ENCODE peak calls at places on chromosomes 2 and 18, in five cellular contexts. G is uterus; H is activated CD8-positive, alpha-beta T cell treated with anti-CD3 and anti-CD28 coated beads for 36 hours; X is endothelial cell of umbilical vein; N is lung. D is an unnamed sample.

GRCh38 chr2:238155051-238155760 is 3.6 kb upstream of the ERFE start:
- DNase-seq in G (no peak), H (no peak), X (no peak), N (no peak), D (peak)

GRCh38 chr2:119156105-119156890 is 2.3 kb downstream of the C1QL2 start:
- DNase-seq in X (no peak), N (no peak), G (no peak), H (no peak), D (no peak)

GRCh38 chr18:52312321-52312720 is 27.7 kb upstream of the DCC start:
- DNase-seq in H (no peak), N (no peak), X (no peak), G (no peak), D (no peak)

GRCh38 chr2:209911486-209911885 is 91.0 kb upstream of the RPE start:
- DNase-seq in G (no peak), H (no peak), X (no peak), N (no peak), D (no peak)

GRCh38 chr18:69455120-69455519 is 54.4 kb downstream of the DOK6 start:
- DNase-seq in H (no peak), N (no peak), X (no peak), G (no peak), D (no peak)

GRCh38 chr2:172436889-172437288 is 9.5 kb downstream of the ITGA6 start:
- DNase-seq in N (no peak), H (no peak), G (no peak), X (no peak), D (no peak)

GRCh38 chr2:70775148-70775547 is 7.1 kb upstream of the ADD2 start:
- DNase-seq in X (no peak), H (no peak), N (no peak), G (no peak), D (no peak)

GRCh38 chr2:85790499-85790898 is 36.7 kb downstream of the ATOH8 start:
- DNase-seq in X (no peak), N (no peak), G (no peak), H (no peak), D (no peak)

GRCh38 chr2:142300517-142300916 is 169.7 kb upstream of the LRP1B start:
- DNase-seq in N (no peak), X (no peak), H (no peak), G (no peak), D (no peak)

GRCh38 chr2:214740867-214741266 is 68.6 kb downstream of the BARD1 start:
- DNase-seq in N (no peak), X (no peak), H (no peak), G (no peak), D (no peak)

GRCh38 chr2:113227698-113228097 is 51.0 kb downstream of the PAX8 start:
- DNase-seq in H (no peak), G (no peak), N (no peak), X (no peak), D (no peak)

GRCh38 chr2:54424555-54425163 is 31.5 kb upstream of the SPTBN1 start:
- DNase-seq in X (no peak), H (no peak), N (no peak), G (no peak), D (no peak)

GRCh38 chr2:45007356-45007755 is 1.9 kb downstream of the SIX2 start:
- DNase-seq in N (no peak), H (no peak), X (no peak), G (no peak), D (no peak)

GRCh38 chr2:42566837-42567251 is 1.6 kb upstream of the MTA3 start:
- DNase-seq in X (no peak), H (no peak), G (no peak), N (no peak), D (no peak)

GRCh38 chr2:230953843-230954242 is 28.8 kb upstream of the GPR55 start:
- DNase-seq in X (no peak), N (no peak), G (no peak), H (peak), D (no peak)

GRCh38 chr2:75431757-75432156 is 129.0 kb downstream of the EVA1A start:
- DNase-seq in H (no peak), N (no peak), X (no peak), G (no peak), D (no peak)

DNA sequence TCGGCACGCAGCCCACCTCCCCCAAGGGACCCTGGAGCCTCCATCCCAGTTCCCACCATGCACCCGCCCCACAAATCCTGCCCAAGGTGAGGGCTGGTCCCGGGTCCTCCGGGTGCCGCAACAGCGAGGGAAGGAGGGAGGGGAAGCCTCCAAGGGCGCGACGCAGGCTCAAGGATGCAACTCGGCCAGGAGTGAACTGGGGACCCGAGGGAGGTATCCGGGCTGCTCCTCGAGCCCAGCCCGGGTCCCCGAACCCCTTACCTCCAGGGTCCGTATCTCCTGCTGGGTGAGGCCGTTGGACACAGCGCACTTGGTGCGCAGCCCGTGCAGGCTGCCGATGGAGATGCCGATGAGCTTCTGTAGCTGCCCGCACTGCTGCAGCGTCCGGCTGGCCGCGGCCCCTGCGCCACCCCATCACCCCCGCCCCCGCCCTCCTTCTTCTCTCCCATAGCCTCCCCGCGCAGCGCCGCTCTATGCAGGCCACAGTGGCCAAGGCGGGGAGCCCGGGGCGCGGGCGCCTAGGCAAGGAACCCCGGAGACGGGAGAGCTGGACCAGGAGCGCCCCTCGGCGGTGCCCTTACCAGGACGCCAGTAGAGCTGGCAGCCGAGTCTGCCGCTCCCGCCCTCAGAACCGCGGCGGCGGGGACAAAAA is 124.1 kb downstream of the ANKRD30BL start:
- DNase-seq in H (peak), X (peak), N (no peak), G (no peak), D (no peak)
- TF ChIP-seq CTCF in H (no peak), X (no peak), N (no peak), G (no peak), D (no peak)

DNA sequence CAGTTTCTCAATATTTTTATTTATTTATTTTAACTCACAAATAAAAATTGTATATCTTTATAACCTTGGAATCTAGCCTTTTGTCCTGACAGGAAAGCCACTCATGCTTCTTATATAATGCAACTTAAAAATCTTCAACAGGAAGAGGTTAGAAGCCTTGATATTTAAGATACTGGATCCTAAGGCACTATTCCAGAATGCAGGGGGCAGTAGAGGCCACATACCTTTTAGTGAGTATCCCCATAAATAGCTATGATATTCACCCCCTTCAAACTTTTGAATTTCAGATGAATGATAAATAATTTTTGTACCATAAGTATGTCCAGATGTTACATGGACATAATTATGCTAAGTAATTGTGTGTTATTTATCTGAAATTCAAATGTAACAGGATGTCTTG is 592.7 kb upstream of the VRK2 start:
- DNase-seq in H (no peak), N (no peak), X (no peak), G (no peak), D (no peak)
- TF ChIP-seq CTCF in H (no peak), N (no peak), X (no peak), G (no peak), D (peak)

GRCh38 chr18:50982802-50983179 is 15.0 kb downstream of the ELAC1 start:
- DNase-seq in H (no peak), X (no peak), G (no peak), N (no peak), D (peak)
- TF ChIP-seq CTCF in H (no peak), X (no peak), G (no peak), N (no peak), D (no peak)

GRCh38 chr2:65129613-65130439 is at the start of gene RAB1A:
- DNase-seq in X (peak), H (peak), G (peak), N (peak), D (peak)

GRCh38 chr2:65129276-65129612 is 662 bp downstream of the RAB1A start:
- DNase-seq in G (no peak), H (no peak), N (peak), X (peak), D (no peak)

GRCh38 chr2:65128297-65129190 is 1.4 kb downstream of the RAB1A start:
- DNase-seq in H (peak), X (peak), G (peak), N (no peak), D (peak)

GRCh38 chr2:65133626-65134025 is 3.7 kb upstream of the RAB1A start:
- DNase-seq in G (no peak), X (no peak), N (no peak), H (no peak), D (no peak)

GRCh38 chr2:65130440-65131175 is 702 bp upstream of the RAB1A start:
- DNase-seq in N (no peak), X (no peak), H (no peak), G (no peak), D (no peak)
- TF ChIP-seq CTCF in N (no peak), X (no peak), H (no peak), G (peak), D (no peak)

GRCh38 chr2:240131296-240131695 is 4.8 kb downstream of the COPS9 start:
- DNase-seq in N (no peak), H (no peak), X (no peak), G (no peak), D (no peak)

GRCh38 chr2:240134466-240134865 is 1.6 kb downstream of the COPS9 start:
- DNase-seq in H (no peak), N (no peak), G (no peak), X (no peak), D (no peak)

GRCh38 chr2:240131941-240132650 is 4.0 kb downstream of the COPS9 start:
- DNase-seq in G (no peak), N (no peak), X (no peak), H (no peak), D (no peak)

GRCh38 chr2:240133401-240133800 is 2.7 kb downstream of the COPS9 start:
- DNase-seq in X (no peak), N (no peak), G (no peak), H (no peak), D (no peak)

GRCh38 chr2:240132651-240132980 is 3.5 kb downstream of the COPS9 start:
- DNase-seq in N (no peak), X (no peak), G (no peak), H (no peak), D (no peak)
- TF ChIP-seq CTCF in N (no peak), X (no peak), G (no peak), H (no peak), D (no peak)

D was measured in brain microvascular endothelial cell.